ENCODE peak calls at places on chromosome 17, in five cellular contexts. A, T, Z, R and U are unnamed samples.

GRCh38 chr17:82003411-82004381 is 19.0 kb downstream of the CENPX start:
- DNase-seq in A (no peak), T (peak), Z (peak), R (no peak), U (no peak)

GRCh38 chr17:70307430-70307829 is 138.1 kb downstream of the KCNJ2 start:
- DNase-seq in A (no peak), T (peak), Z (no peak), R (no peak), U (no peak)

GRCh38 chr17:77337150-77337549 is 196.4 kb downstream of the SEC14L1 start:
- DNase-seq in A (no peak), T (no peak), Z (no peak), R (no peak), U (no peak)

GRCh38 chr17:49224198-49224996 is 6.2 kb downstream of the PHOSPHO1 start:
- DNase-seq in A (peak), T (no peak), Z (no peak), R (no peak), U (peak)

GRCh38 chr17:77528516-77529327 is 388.0 kb downstream of the SEC14L1 start:
- DNase-seq in A (peak), T (no peak), Z (no peak), R (no peak), U (no peak)

GRCh38 chr17:9313346-9313745 is 262.3 kb downstream of the STX8 start:
- DNase-seq in A (no peak), T (no peak), Z (no peak), R (no peak), U (no peak)

GRCh38 chr17:2883544-2884203 is 87.4 kb downstream of the RAP1GAP2 start:
- DNase-seq in A (peak), T (peak), Z (peak), R (peak), U (no peak)

GRCh38 chr17:39156491-39156890 is 5.1 kb upstream of the PLXDC1 start:
- DNase-seq in A (no peak), T (no peak), Z (no peak), R (no peak), U (no peak)

GRCh38 chr17:64155751-64156544 is 26.0 kb upstream of the ERN1 start:
- DNase-seq in A (no peak), T (peak), Z (no peak), R (no peak), U (no peak)

GRCh38 chr17:49984283-49984682 is 10.7 kb downstream of the DLX3 start:
- DNase-seq in A (no peak), T (no peak), Z (no peak), R (no peak), U (no peak)

GRCh38 chr17:1179635-1180433 is at the start of gene ABR:
- DNase-seq in A (no peak), T (peak), Z (no peak), R (no peak), U (peak)

GRCh38 chr17:79455636-79456035 is 155.2 kb downstream of the RBFOX3 start:
- DNase-seq in A (no peak), T (no peak), Z (no peak), R (no peak), U (no peak)

GRCh38 chr17:21171309-21171922 is 42.5 kb downstream of the TMEM11 start:
- DNase-seq in A (no peak), T (no peak), Z (no peak), R (no peak), U (no peak)

GRCh38 chr17:63446981-63447687 is 1.0 kb upstream of the CYB561 start:
- DNase-seq in A (peak), T (no peak), Z (peak), R (peak), U (peak)

GRCh38 chr17:38563362-38564253 is 42.1 kb downstream of the SRCIN1 start:
- DNase-seq in A (no peak), T (no peak), Z (no peak), R (no peak), U (peak)

GRCh38 chr17:7133424-7133823 is 18.8 kb upstream of the ASGR2 start:
- DNase-seq in A (no peak), T (peak), Z (no peak), R (peak), U (peak)

GRCh38 chr17:57484081-57484666 is 227.9 kb downstream of the MSI2 start:
- DNase-seq in A (no peak), T (no peak), Z (no peak), R (no peak), U (no peak)

GRCh38 chr17:82059272-82060000 is 6.2 kb downstream of the DUS1L start:
- DNase-seq in A (no peak), T (no peak), Z (no peak), R (no peak), U (no peak)

GRCh38 chr17:879546-879945 is 97.4 kb downstream of the MRM3 start:
- DNase-seq in A (no peak), T (peak), Z (no peak), R (peak), U (peak)

GRCh38 chr17:281365-281999 is 71.1 kb downstream of the RPH3AL start:
- DNase-seq in A (no peak), T (no peak), Z (no peak), R (no peak), U (no peak)

GRCh38 chr17:61457226-61457983 is 5.2 kb downstream of the TBX4 start:
- DNase-seq in A (no peak), T (no peak), Z (no peak), R (no peak), U (no peak)

GRCh38 chr17:34269969-34270368 is at the start of gene CCL7:
- DNase-seq in A (no peak), T (peak), Z (no peak), R (no peak), U (no peak)

GRCh38 chr17:32275060-32276042 is 9.7 kb downstream of the RHBDL3 start:
- DNase-seq in A (no peak), T (peak), Z (peak), R (no peak), U (no peak)

GRCh38 chr17:48630925-48631692 is 5.0 kb upstream of the HOXB9 start:
- DNase-seq in A (no peak), T (no peak), Z (no peak), R (no peak), U (no peak)

GRCh38 chr17:63506627-63507026 is 16.5 kb upstream of the KCNH6 start:
- DNase-seq in A (no peak), T (no peak), Z (no peak), R (no peak), U (no peak)

GRCh38 chr17:50903604-50904521 is 37.7 kb upstream of the TOB1 start:
- DNase-seq in A (no peak), T (peak), Z (peak), R (no peak), U (no peak)

GRCh38 chr17:76888661-76889060 is 20.5 kb downstream of the MGAT5B start:
- DNase-seq in A (no peak), T (no peak), Z (no peak), R (no peak), U (no peak)

GRCh38 chr17:44086364-44087311 is 16.1 kb downstream of the G6PC3 start:
- DNase-seq in A (peak), T (peak), Z (peak), R (no peak), U (no peak)

GRCh38 chr17:13626703-13627102 is 25.0 kb upstream of the HS3ST3A1 start:
- DNase-seq in A (no peak), T (peak), Z (peak), R (no peak), U (no peak)

GRCh38 chr17:17401271-17401781 is 75.5 kb upstream of the MED9 start:
- DNase-seq in A (no peak), T (peak), Z (no peak), R (no peak), U (no peak)

GRCh38 chr17:8900626-8901585 is 33.4 kb upstream of the PIK3R6 start:
- DNase-seq in A (no peak), T (no peak), Z (no peak), R (no peak), U (peak)